ENCODE peak calls at places on chromosomes 13 and 19, in five cellular contexts. R is HepG2, D is K562, K is GM12878, Y is HCT116. Z is an unnamed sample.

GRCh38 chr19:48390188-48391099 is 907 bp downstream of the KDELR1 start:
- DNase-seq in D (peak; percentile 84), R (peak; percentile 44), Y (no peak), K (no peak), Z (peak; percentile 51)

GRCh38 chr13:31722684-31723083 is 16.6 kb upstream of the RXFP2 start:
- DNase-seq in K (no peak), R (no peak), D (no peak), Y (no peak), Z (no peak)

GRCh38 chr13:107817652-107818287 is 397.6 kb downstream of the LIG4 start:
- DNase-seq in D (no peak), R (no peak), Y (no peak), K (no peak), Z (no peak)

GRCh38 chr19:42076375-42076944 is 494 bp downstream of the ZNF574 start:
- DNase-seq in D (no peak), K (no peak), R (no peak), Y (no peak), Z (no peak)

GRCh38 chr13:26508885-26509284 is 48.6 kb upstream of the WASF3 start:
- DNase-seq in Y (no peak), D (no peak), K (no peak), R (no peak), Z (no peak)

GRCh38 chr19:29315566-29315965 is 102.6 kb upstream of the UQCRFS1 start:
- DNase-seq in K (no peak), R (no peak), Y (no peak), D (no peak), Z (no peak)

GRCh38 chr13:112069063-112069726 is 2.2 kb downstream of the SOX1 start:
- DNase-seq in Y (no peak), K (no peak), R (no peak), D (no peak), Z (no peak)

GRCh38 chr19:4284176-4284958 is 5.3 kb downstream of the SHD start:
- DNase-seq in R (peak; percentile 81), Y (peak; percentile 77), D (peak; percentile 98), K (no peak), Z (peak; percentile 87)

GRCh38 chr13:40315416-40316064 is 350.9 kb downstream of the FOXO1 start:
- DNase-seq in Y (no peak), R (no peak), D (no peak), K (no peak), Z (no peak)

GRCh38 chr13:82356667-82357066 is 1525.6 kb downstream of the SLITRK1 start:
- DNase-seq in R (no peak), K (no peak), D (no peak), Y (no peak), Z (no peak)

GRCh38 chr13:33645591-33646554 is 172.1 kb upstream of the RFC3 start:
- DNase-seq in D (no peak), R (no peak), Y (no peak), K (no peak), Z (peak; percentile 72)

GRCh38 chr13:114173753-114174152 is 5.3 kb upstream of the CFAP97D2 start:
- DNase-seq in R (no peak), K (no peak), D (no peak), Y (no peak), Z (no peak)

GRCh38 chr19:33245948-33246728 is 20.5 kb upstream of the SLC7A10 start:
- DNase-seq in K (no peak), D (peak; percentile 40), Y (no peak), R (no peak), Z (no peak)

GRCh38 chr13:66657165-66657895 is 572.8 kb downstream of the PCDH9 start:
- DNase-seq in K (no peak), R (peak; percentile 11), D (no peak), Y (peak; percentile 70), Z (no peak)

GRCh38 chr19:17052439-17052838 is 22.8 kb downstream of the HAUS8 start:
- DNase-seq in R (no peak), K (no peak), Y (peak; percentile 22), D (no peak), Z (peak; percentile 36)

GRCh38 chr19:31612873-31613272 is 263.6 kb upstream of the TSHZ3 start:
- DNase-seq in K (no peak), Y (no peak), D (no peak), R (no peak), Z (no peak)

GRCh38 chr19:51800849-51801244 is 5.9 kb downstream of the FPR3 start:
- DNase-seq in K (no peak), D (peak; percentile 24), Y (no peak), R (no peak), Z (no peak)

DNA sequence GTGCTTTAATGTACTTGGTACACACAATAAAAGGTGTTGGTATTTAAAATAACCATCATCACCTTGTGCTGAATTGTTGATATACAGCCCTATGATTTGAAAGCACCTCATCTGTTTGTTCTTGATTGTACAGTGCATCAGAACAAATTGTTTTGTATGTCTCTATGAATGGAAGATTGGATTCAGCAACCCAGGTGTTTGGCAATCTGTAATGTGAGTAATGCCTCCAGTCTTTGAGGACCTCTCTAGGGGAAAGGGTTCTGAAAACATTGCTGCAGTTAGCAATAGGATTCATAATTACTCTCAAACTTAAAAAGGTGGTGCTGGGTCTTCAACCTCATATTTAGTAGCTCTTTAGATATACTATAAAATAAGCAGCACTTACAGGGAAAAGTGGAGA is 341.8 kb downstream of the OXGR1 start:
- DNase-seq in R (no peak), Y (no peak), D (no peak), K (no peak), Z (no peak)
- TF ChIP-seq JUND in R (no peak), Y (no peak), D (no peak), K (no peak), Z (no peak)

DNA sequence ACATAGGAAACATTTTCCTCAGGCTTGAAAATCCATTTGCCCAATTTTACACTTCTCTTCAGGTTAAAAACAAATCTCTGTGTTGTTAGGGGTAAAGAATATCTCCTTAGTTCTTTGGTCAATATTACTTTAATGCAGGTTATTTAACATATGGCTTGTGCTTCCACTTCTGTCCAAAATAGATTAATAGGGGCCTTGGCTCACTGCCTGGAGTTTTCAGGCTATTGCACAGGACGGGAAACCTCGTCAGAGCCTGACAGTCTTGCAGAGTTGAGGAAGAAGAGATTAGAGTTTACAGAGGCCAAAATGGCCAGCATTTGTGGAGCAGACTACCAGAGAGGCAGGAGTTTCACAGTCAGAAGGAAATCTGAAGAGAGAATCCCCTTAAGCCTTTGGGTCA is 863.9 kb upstream of the GPC6 start:
- DNase-seq in K (no peak), D (no peak), R (no peak), Y (no peak), Z (no peak)
- TF ChIP-seq JUND in K (no peak), D (no peak), R (no peak), Y (no peak), Z (no peak)

DNA sequence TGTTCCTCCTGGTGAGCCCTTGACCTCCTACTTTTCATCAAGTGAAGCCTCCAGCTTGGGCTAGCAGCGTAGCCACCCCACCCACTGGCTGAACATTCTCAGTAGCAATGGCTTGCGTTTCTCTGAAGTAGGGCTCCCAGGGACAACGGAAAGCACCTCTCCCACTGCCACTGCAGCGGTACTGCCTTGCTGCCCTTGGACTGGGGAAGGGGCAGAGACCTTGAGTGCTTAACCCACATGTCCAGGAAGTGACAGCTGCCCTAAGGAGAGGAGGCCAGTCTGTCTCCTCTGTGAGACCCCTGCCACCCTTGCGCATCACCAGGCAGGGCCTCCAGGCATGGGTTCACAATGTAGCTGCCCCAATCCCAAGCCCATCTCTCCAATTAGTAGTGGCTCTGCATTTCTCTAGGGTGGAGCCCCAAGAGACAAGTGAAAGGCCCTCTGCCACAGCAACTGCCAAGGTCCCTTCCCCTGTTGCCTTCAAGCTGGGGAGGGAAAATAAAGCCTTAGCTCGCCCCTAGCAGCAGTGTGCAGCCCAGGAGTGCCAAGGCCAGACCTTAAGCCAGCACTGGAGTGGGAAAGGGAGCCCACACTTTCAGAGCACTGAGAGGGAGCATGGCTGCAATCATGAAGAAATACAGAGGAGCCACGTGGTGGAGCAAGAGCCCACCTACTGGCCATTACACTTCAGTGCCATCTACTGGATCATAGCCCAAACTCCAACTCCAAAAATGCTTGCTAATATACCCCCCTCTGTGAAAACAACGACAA is 175.9 kb upstream of the TRPC4 start:
- DNase-seq in R (peak; percentile 2), D (peak; percentile 16), Y (no peak), K (no peak), Z (no peak)
- TF ChIP-seq JUND in R (no peak), D (no peak), Y (no peak), K (no peak), Z (no peak)

DNA sequence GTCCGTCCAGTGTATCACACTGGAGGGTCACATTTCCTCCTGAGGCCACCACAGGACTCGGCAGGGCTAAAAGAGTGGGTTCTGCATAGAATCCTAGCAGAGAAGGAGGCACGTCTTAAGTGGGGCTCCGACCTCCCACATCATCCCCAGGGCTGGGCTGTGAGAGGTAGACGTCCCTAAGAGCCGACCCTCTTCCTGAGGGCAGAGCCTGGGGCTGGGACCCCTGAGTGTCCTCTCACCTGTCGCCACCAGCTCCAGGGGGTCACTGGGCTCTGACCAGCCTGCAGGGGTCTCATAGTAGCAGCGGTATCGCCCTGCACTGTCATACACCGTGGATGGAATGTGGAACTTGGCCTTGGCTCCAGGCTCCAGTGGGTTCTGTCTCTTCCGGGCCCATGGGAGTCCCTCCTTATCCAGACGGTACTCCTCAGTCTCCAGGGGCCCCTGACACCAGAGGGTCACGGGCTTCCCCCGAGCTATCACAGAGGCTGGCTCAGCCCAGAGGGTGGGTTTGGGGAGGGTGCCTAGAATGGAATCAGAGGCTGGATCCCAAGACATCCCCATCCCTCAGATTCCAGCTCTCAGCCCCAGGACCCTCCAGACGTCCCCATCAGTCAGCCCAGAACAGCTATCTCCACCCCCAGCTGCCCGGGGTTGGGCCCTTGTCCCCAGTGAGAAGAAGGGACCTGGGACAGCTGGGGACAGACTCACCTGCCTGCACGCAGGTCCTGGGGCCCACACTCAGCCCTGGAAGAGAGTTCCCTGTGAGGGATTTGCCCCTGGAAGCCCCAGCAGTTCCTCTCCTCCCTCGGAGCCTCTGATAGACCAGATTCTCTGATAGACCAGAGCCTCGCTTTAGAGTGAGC is 590 bp downstream of the LILRB5 start:
- DNase-seq in D (no peak), R (no peak), Y (no peak), K (no peak), Z (no peak)
- TF ChIP-seq JUND in D (no peak), R (no peak), Y (no peak), K (no peak), Z (no peak)

GRCh38 chr13:24745861-24746617 is 17.9 kb upstream of the RNF17 start:
- DNase-seq in R (no peak), D (no peak), K (no peak), Y (no peak), Z (no peak)
- TF ChIP-seq JUND in R (no peak), D (no peak), K (no peak), Y (no peak), Z (no peak)

DNA sequence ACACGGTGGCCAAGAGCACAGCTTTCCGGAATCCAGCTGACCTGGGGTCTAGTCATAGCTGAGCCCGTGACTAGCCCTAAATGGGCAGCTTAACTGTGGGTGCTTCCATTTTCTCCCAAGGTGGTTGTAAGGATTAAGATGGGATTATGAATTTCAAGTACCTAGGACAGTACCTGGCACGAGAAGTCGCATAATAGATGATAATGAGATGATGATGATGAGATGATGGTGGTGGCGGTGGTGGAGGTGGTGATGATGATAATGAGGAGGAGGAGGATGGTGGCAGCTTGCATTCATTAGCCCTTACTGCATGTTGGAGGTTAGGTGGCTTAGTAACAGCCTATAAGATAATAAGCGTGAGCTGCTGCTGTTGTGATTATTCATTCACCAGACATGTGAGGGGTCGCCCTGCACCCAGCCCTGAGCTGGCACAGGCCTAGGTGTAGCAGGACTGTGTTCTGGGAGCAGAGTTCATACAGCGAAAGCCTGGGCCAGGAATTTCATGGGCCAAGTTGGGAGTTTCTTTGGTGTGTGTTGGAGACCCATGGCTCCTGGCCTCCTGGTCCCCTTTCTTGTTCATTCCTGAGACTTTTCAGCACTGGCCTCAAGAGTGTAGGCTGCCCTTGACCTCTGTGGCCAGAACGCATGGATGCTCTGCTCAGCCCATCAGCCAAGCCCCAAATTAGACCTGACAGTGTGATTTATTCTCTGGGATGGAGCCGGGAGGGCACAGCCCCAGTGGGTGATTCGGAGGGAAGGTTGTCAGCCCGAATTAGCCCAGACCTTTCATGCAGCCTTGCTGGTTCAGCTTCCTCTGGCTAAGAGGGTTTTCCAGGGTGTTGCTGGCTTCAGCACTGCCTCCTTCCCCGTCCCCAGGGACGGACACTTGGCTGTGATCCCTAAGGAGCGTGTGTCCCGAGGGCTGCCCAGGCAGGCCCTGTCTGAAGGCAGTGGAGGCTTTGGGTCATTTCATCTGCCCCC is 128.8 kb downstream of the SIPA1L3 start:
- DNase-seq in K (no peak), R (peak; percentile 6), Y (no peak), D (no peak), Z (no peak)
- TF ChIP-seq JUND in K (no peak), R (no peak), Y (no peak), D (no peak), Z (no peak)

Z was measured in T47D.